ENCODE peak calls at places on chromosomes 1 and 21, in seven cellular contexts. N is IMR-90, H is mesendoderm, W is mesenchymal stem cell, S is H1, I is neuronal stem cell, A is trophoblast cell. U is an unnamed sample.

GRCh38 chr1:37410815-37411214 is 63.6 kb upstream of the ZC3H12A start:
- DNase-seq in N (peak; percentile 22), H (peak; percentile 67), W (peak; percentile 8), S (no peak), I (peak; percentile 72), A (peak; percentile 14), U (peak; percentile 77)

GRCh38 chr1:1402081-1402900 is 3.2 kb upstream of the CCNL2 start:
- DNase-seq in N (peak; percentile 60), H (peak; percentile 86), W (peak; percentile 65), S (no peak), I (no peak), A (peak; percentile 52), U (peak; percentile 76)

GRCh38 chr21:36883532-36884486 is 82.7 kb downstream of the HLCS start:
- DNase-seq in N (peak; percentile 59), H (no peak), W (no peak), S (no peak), I (no peak), A (no peak), U (no peak)

GRCh38 chr1:72845342-72845741 is 563.0 kb upstream of the NEGR1 start:
- DNase-seq in N (no peak), H (peak; percentile 76), W (peak; percentile 2), S (no peak), I (no peak), A (peak; percentile 38), U (peak; percentile 67)

GRCh38 chr1:166145496-166145895 is 21.3 kb downstream of the FAM78B start:
- DNase-seq in N (no peak), H (no peak), W (no peak), S (no peak), I (no peak), A (no peak), U (no peak)

GRCh38 chr1:3869751-3870301 is 12.6 kb downstream of the DFFB start:
- DNase-seq in N (no peak), H (peak; percentile 14), W (peak; percentile 57), S (no peak), I (no peak), A (peak; percentile 100), U (no peak)

GRCh38 chr1:203153051-203153988 is 22.3 kb downstream of the MYBPH start:
- DNase-seq in N (no peak), H (peak; percentile 93), W (peak; percentile 29), S (no peak), I (peak; percentile 24), A (no peak), U (no peak)

GRCh38 chr1:206719169-206719839 is 34.6 kb downstream of the MAPKAPK2 start:
- DNase-seq in N (no peak), H (no peak), W (no peak), S (no peak), I (no peak), A (no peak), U (no peak)

GRCh38 chr1:223542831-223543230 is 122.7 kb downstream of the CAPN8 start:
- DNase-seq in N (no peak), H (no peak), W (no peak), S (no peak), I (no peak), A (no peak), U (no peak)

GRCh38 chr1:40768146-40768990 is 15.2 kb upstream of the KCNQ4 start:
- DNase-seq in N (no peak), H (no peak), W (no peak), S (no peak), I (no peak), A (peak; percentile 90), U (no peak)

GRCh38 chr1:185046639-185047038 is 1.3 kb downstream of the RNF2 start:
- DNase-seq in N (no peak), H (no peak), W (no peak), S (no peak), I (no peak), A (no peak), U (no peak)

GRCh38 chr1:201582261-201582951 is 43.5 kb downstream of the NAV1 start:
- DNase-seq in N (peak; percentile 70), H (peak; percentile 44), W (peak; percentile 90), S (no peak), I (no peak), A (no peak), U (no peak)

GRCh38 chr1:218284377-218284916 is 646 bp upstream of the RRP15 start:
- DNase-seq in N (no peak), H (no peak), W (no peak), S (no peak), I (no peak), A (no peak), U (no peak)

GRCh38 chr1:3785458-3786157 is 10.7 kb downstream of the LRRC47 start:
- DNase-seq in N (no peak), H (peak; percentile 57), W (peak; percentile 14), S (no peak), I (no peak), A (no peak), U (peak; percentile 73)

GRCh38 chr1:84156210-84156621 is 12.1 kb downstream of the PRKACB start:
- DNase-seq in N (peak; percentile 90), H (no peak), W (peak; percentile 59), S (no peak), I (no peak), A (no peak), U (no peak)

GRCh38 chr1:47696404-47696910 is 258.6 kb downstream of the FOXD2 start:
- DNase-seq in N (no peak), H (no peak), W (no peak), S (no peak), I (no peak), A (no peak), U (no peak)

GRCh38 chr1:109969430-109969829 is 15.1 kb upstream of the AHCYL1 start:
- DNase-seq in N (peak; percentile 84), H (no peak), W (no peak), S (no peak), I (no peak), A (no peak), U (no peak)

GRCh38 chr1:232901255-232901654 is 49.2 kb upstream of the NTPCR start:
- DNase-seq in N (no peak), H (peak; percentile 70), W (peak; percentile 13), S (no peak), I (no peak), A (peak; percentile 10), U (no peak)

GRCh38 chr1:39609618-39610331 is 29.7 kb downstream of the HEYL start:
- DNase-seq in N (no peak), H (peak; percentile 90), W (peak; percentile 53), S (peak; percentile 58), I (peak; percentile 67), A (no peak), U (peak; percentile 93)

GRCh38 chr1:43073490-43074230 is 98.4 kb downstream of the EBNA1BP2 start:
- DNase-seq in N (peak; percentile 71), H (peak; percentile 89), W (peak; percentile 76), S (peak; percentile 59), I (peak; percentile 81), A (peak; percentile 71), U (peak; percentile 82)

GRCh38 chr1:51247022-51247421 is 10.9 kb downstream of the RNF11 start:
- DNase-seq in N (no peak), H (no peak), W (no peak), S (no peak), I (no peak), A (no peak), U (no peak)

GRCh38 chr1:53367503-53368313 is 39.8 kb upstream of the LRP8 start:
- DNase-seq in N (no peak), H (no peak), W (no peak), S (no peak), I (no peak), A (no peak), U (peak; percentile 19)

GRCh38 chr1:194990483-194990882 is 1617.8 kb downstream of the KCNT2 start:
- DNase-seq in N (no peak), H (no peak), W (no peak), S (no peak), I (no peak), A (no peak), U (no peak)

GRCh38 chr1:85957760-85958159 is 198.8 kb downstream of the COL24A1 start:
- DNase-seq in N (no peak), H (no peak), W (no peak), S (no peak), I (no peak), A (no peak), U (no peak)

GRCh38 chr1:177351361-177352108 is 180.8 kb downstream of the BRINP2 start:
- DNase-seq in N (no peak), H (peak; percentile 19), W (peak; percentile 72), S (no peak), I (peak; percentile 20), A (peak; percentile 31), U (no peak)

GRCh38 chr1:31878018-31878417 is 60.1 kb downstream of the PTP4A2 start:
- DNase-seq in N (no peak), H (no peak), W (no peak), S (no peak), I (no peak), A (no peak), U (no peak)
- H4K8ac ChIP-seq in N (no peak overlapping the region), H (no peak overlapping the region), W (no peak overlapping the region), S (no peak overlapping the region), I (no peak overlapping the region), A (no peak overlapping the region), U (no peak overlapping the region)

DNA sequence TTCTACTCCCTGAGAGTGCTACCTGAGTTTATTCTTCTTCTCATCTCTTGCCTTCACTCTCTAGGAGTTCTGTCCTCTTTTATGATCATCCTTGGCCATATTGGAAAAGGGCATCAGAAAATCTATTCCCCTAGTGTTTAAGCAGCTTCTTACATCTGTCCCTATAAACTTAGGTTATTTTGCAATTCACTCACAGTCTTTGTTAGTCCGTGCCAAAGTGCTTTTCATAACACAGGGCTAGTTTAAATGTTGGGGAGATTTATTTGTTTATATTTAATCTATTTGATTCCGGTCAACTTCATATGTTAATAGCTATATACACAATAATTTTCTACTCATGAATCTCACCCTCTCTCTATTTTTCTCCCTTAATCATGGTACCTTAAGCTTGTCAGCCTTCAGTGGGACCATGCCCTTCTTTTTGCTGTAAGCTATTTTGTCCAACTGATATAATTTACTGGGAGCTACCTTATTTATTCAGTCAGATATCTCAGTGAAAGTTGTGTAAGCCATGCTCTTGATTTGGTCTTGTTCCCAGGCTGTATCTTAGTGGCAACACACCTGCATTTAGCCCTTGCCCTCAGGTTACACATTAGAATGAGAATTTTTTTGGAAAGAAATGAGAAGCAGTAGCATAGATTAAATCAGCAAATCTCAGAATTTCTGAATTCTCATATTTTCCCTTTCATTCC is 106.3 kb upstream of the SMYD2 start:
- DNase-seq in N (no peak), H (no peak), W (no peak), S (no peak), I (no peak), A (no peak), U (no peak)
- H4K8ac ChIP-seq in N (no peak overlapping the region), H (no peak overlapping the region), W (no peak overlapping the region), S (no peak overlapping the region), I (no peak overlapping the region), A (no peak overlapping the region), U (no peak overlapping the region)

GRCh38 chr21:40689816-40690215 is 157.1 kb downstream of the DSCAM start:
- DNase-seq in N (no peak), H (no peak), W (no peak), S (no peak), I (no peak), A (no peak), U (no peak)
- H4K8ac ChIP-seq in N (no peak overlapping the region), H (no peak overlapping the region), W (no peak overlapping the region), S (no peak overlapping the region), I (no peak overlapping the region), A (no peak overlapping the region), U (no peak overlapping the region)

GRCh38 chr1:245956225-245956624 is 550.9 kb downstream of the SMYD3 start:
- DNase-seq in N (peak; percentile 55), H (no peak), W (no peak), S (no peak), I (no peak), A (no peak), U (no peak)
- H4K8ac ChIP-seq in N (peak overlapping the region; percentile 2), H (no peak overlapping the region), W (no peak overlapping the region), S (no peak overlapping the region), I (no peak overlapping the region), A (no peak overlapping the region), U (no peak overlapping the region)